ENCODE peak calls at places on chromosome 1, in six cellular contexts. F, A, R, V, Z and H are unnamed samples.

GRCh38 chr1:69409731-69410456 is 157.8 kb upstream of the LRRC7 start:
- DNase-seq in F (no peak), V (no peak), A (no peak), Z (no peak), R (no peak), H (no peak)

GRCh38 chr1:3060112-3060511 is 8.9 kb upstream of the PRDM16 start:
- DNase-seq in V (no peak), A (no peak), F (no peak), Z (no peak), R (no peak), H (no peak)

GRCh38 chr1:204398197-204399125 is 13.2 kb downstream of the PPP1R15B start:
- DNase-seq in F (peak), R (peak), A (no peak), Z (peak), V (peak), H (peak)

GRCh38 chr1:160192234-160192633 is 1.9 kb downstream of the CASQ1 start:
- DNase-seq in A (no peak), V (no peak), F (no peak), R (no peak), Z (no peak), H (no peak)

GRCh38 chr1:68470388-68470970 is 20.7 kb upstream of the RPE65 start:
- DNase-seq in Z (no peak), R (no peak), V (peak), A (no peak), F (no peak), H (peak)

GRCh38 chr1:89882348-89883029 is 61.7 kb downstream of the LRRC8D start:
- DNase-seq in R (no peak), F (no peak), A (no peak), V (no peak), Z (no peak), H (no peak)

GRCh38 chr1:8202182-8202905 is 115.6 kb upstream of the SLC45A1 start:
- DNase-seq in R (no peak), A (no peak), F (peak), V (peak), Z (no peak), H (peak)

GRCh38 chr1:210816136-210816535 is 317.8 kb downstream of the KCNH1 start:
- DNase-seq in V (no peak), F (no peak), Z (no peak), A (no peak), R (no peak), H (no peak)

GRCh38 chr1:57404914-57405313 is 18.9 kb downstream of the DAB1 start:
- DNase-seq in R (no peak), A (no peak), V (no peak), F (no peak), Z (no peak), H (peak)

GRCh38 chr1:7087888-7088287 is 302.6 kb downstream of the CAMTA1 start:
- DNase-seq in R (no peak), F (no peak), Z (no peak), A (no peak), V (no peak), H (no peak)

GRCh38 chr1:163347106-163347505 is 25.4 kb downstream of the NUF2 start:
- DNase-seq in Z (no peak), V (no peak), A (no peak), F (no peak), R (no peak), H (no peak)